ENCODE peak calls at places on chromosome 21, in seven cellular contexts. R, X, P, B, N, D and J are unnamed samples.

GRCh38 chr21:29299906-29300546 is 1.3 kb downstream of the BACH1 start:
- DNase-seq in N (peak; percentile 88), B (peak; percentile 85), D (peak; percentile 77), R (peak; percentile 9), X (peak; percentile 85), P (peak; percentile 59), J (peak; percentile 95)

GRCh38 chr21:39444406-39445145 is 1.0 kb downstream of the LCA5L start:
- DNase-seq in B (no peak), R (no peak), N (no peak), P (peak; percentile 11), D (peak; percentile 57), X (peak; percentile 45), J (peak; percentile 60)

GRCh38 chr21:30988706-30989105 is 49.6 kb downstream of the KRTAP19-8 start:
- DNase-seq in N (no peak), D (no peak), B (no peak), P (no peak), R (no peak), X (no peak), J (no peak)

GRCh38 chr21:29351691-29352090 is 53.0 kb downstream of the BACH1 start:
- DNase-seq in P (no peak), X (peak; percentile 73), D (no peak), N (peak; percentile 87), R (no peak), B (no peak), J (peak; percentile 93)

GRCh38 chr21:32457360-32457840 is 44.9 kb downstream of the EVA1C start:
- DNase-seq in N (no peak), X (peak; percentile 51), B (peak; percentile 89), R (peak; percentile 41), P (no peak), D (no peak), J (peak; percentile 56)

GRCh38 chr21:42734323-42734971 is 81.0 kb downstream of the PDE9A start:
- DNase-seq in B (no peak), D (peak; percentile 21), R (no peak), N (no peak), P (no peak), X (no peak), J (no peak)

GRCh38 chr21:28794341-28794970 is 198.2 kb downstream of the LTN1 start:
- DNase-seq in N (no peak), R (no peak), D (no peak), X (peak; percentile 46), P (no peak), B (no peak), J (peak; percentile 44)

GRCh38 chr21:46100426-46100825 is 2.5 kb downstream of the COL6A2 start:
- DNase-seq in N (no peak), X (peak; percentile 61), R (no peak), P (no peak), B (peak; percentile 82), D (no peak), J (peak; percentile 83)

GRCh38 chr21:22585558-22585957 is 1587.3 kb downstream of the NCAM2 start:
- DNase-seq in D (no peak), X (no peak), P (peak; percentile 76), R (no peak), B (no peak), N (no peak), J (no peak)

GRCh38 chr21:21195417-21195816 is 197.2 kb downstream of the NCAM2 start:
- DNase-seq in P (no peak), X (no peak), D (no peak), B (no peak), R (no peak), N (no peak), J (no peak)

GRCh38 chr21:46437511-46437910 is 21.2 kb upstream of the DIP2A start:
- DNase-seq in P (no peak), R (no peak), N (no peak), X (no peak), B (no peak), D (no peak), J (no peak)

GRCh38 chr21:46634966-46635323 is 529 bp upstream of the PRMT2 start:
- DNase-seq in N (peak; percentile 44), X (peak; percentile 88), P (peak; percentile 69), D (no peak), R (peak; percentile 78), B (no peak), J (peak; percentile 91)

GRCh38 chr21:38948377-38948776 is 142.6 kb downstream of the ETS2 start:
- DNase-seq in R (no peak), P (no peak), B (no peak), X (no peak), D (no peak), N (no peak), J (peak; percentile 61)

GRCh38 chr21:29148535-29148934 is 18.1 kb downstream of the MAP3K7CL start:
- DNase-seq in R (no peak), N (no peak), B (no peak), X (no peak), D (no peak), P (no peak), J (peak; percentile 66)

GRCh38 chr21:32302560-32302959 is 3.9 kb downstream of the MRAP start:
- DNase-seq in N (no peak), D (no peak), R (no peak), P (no peak), X (no peak), B (peak; percentile 57), J (no peak)

GRCh38 chr21:45622416-45623097 is 21.0 kb upstream of the PCBP3 start:
- DNase-seq in N (no peak), R (no peak), P (no peak), D (peak; percentile 22), X (no peak), B (peak; percentile 70), J (no peak)

GRCh38 chr21:29102791-29103257 is 27.6 kb upstream of the MAP3K7CL start:
- DNase-seq in N (no peak), X (no peak), B (no peak), P (no peak), R (no peak), D (no peak), J (no peak)

GRCh38 chr21:38988211-38989096 is 182.7 kb downstream of the ETS2 start:
- DNase-seq in P (no peak), D (peak; percentile 69), N (no peak), X (no peak), B (no peak), R (no peak), J (no peak)

GRCh38 chr21:27464643-27465042 is 497.8 kb upstream of the ADAMTS5 start:
- DNase-seq in X (no peak), N (no peak), B (no peak), D (no peak), P (no peak), R (no peak), J (no peak)

GRCh38 chr21:38741976-38742309 is 63.8 kb upstream of the ETS2 start:
- DNase-seq in X (no peak), P (no peak), N (no peak), B (peak; percentile 29), R (no peak), D (no peak), J (no peak)

GRCh38 chr21:20997308-20997632 is 939 bp upstream of the NCAM2 start:
- DNase-seq in N (no peak), P (no peak), B (no peak), D (no peak), R (no peak), X (no peak), J (no peak)

GRCh38 chr21:32022141-32022540 is 149.3 kb downstream of the HUNK start:
- DNase-seq in R (no peak), P (no peak), N (no peak), X (no peak), D (no peak), B (no peak), J (no peak)

GRCh38 chr21:40631201-40631600 is 215.8 kb downstream of the DSCAM start:
- DNase-seq in R (no peak), D (no peak), X (no peak), N (no peak), B (no peak), P (no peak), J (no peak)

GRCh38 chr21:32308696-32309095 is 10.0 kb downstream of the MRAP start:
- DNase-seq in X (no peak), B (no peak), D (no peak), N (no peak), R (no peak), P (no peak), J (no peak)

GRCh38 chr21:21279193-21279901 is 281.1 kb downstream of the NCAM2 start:
- DNase-seq in N (no peak), P (no peak), R (no peak), X (no peak), D (no peak), B (no peak), J (no peak)

GRCh38 chr21:31158789-31159581 is 120.7 kb upstream of the KRTAP19-8 start:
- DNase-seq in R (no peak), D (peak; percentile 57), B (no peak), X (peak; percentile 63), N (no peak), P (peak; percentile 2), J (peak; percentile 15)

GRCh38 chr21:38323721-38324591 is 67.2 kb downstream of the KCNJ15 start:
- DNase-seq in D (peak; percentile 58), N (peak; percentile 96), R (no peak), X (peak; percentile 92), B (peak; percentile 45), P (no peak), J (peak; percentile 91)

GRCh38 chr21:34912022-34912933 is 136.8 kb downstream of the RUNX1 start:
- DNase-seq in X (no peak), D (no peak), P (no peak), R (no peak), N (no peak), B (no peak), J (peak; percentile 20)
- TF ChIP-seq CTCF in X (no peak), D (peak; percentile 23), P (peak; percentile 29), R (no peak), N (peak; percentile 24), B (no peak), J (no peak)

GRCh38 chr21:41678016-41678935 is 88.6 kb downstream of the RIPK4 start:
- DNase-seq in N (no peak), D (peak; percentile 76), R (no peak), B (peak; percentile 89), P (no peak), X (no peak), J (no peak)
- H3K4me3 ChIP-seq in N (no peak overlapping the region), D (no peak overlapping the region), R (no peak overlapping the region), B (no peak overlapping the region), P (no peak overlapping the region), X (no peak overlapping the region), J (no peak overlapping the region)

DNA sequence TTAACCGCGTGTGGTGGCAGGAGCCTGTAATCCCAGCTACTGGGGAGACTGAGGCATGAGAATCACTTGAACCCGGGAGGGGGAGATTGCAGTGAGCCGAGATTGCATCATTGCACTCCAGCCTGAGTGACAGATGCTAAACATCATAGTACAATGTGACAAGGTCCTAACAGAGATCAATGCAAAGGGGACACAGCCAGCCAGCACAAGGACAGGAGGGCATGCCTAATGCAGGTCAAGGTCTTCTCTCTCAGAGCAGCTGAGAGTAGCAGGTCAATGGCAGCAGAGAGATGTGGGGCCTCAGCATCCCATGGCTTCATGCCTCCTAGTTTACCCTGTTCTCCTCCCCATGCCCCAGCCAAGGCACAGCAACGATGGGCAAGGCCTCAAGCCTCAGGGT is 3.0 kb upstream of the SMIM11 start:
- DNase-seq in N (no peak), P (no peak), R (no peak), B (no peak), X (no peak), D (peak; percentile 16), J (no peak)
- TF ChIP-seq CTCF in N (no peak), P (no peak), R (no peak), B (no peak), X (no peak), D (no peak), J (no peak)

GRCh38 chr21:33586927-33587326 is 1.6 kb downstream of the DONSON start:
- DNase-seq in X (no peak), B (no peak), D (no peak), R (no peak), N (no peak), P (no peak), J (no peak)
- H3K4me3 ChIP-seq in X (no peak overlapping the region), B (no peak overlapping the region), D (peak overlapping the region; percentile 95), R (peak overlapping the region; percentile 88), N (no peak overlapping the region), P (peak overlapping the region; percentile 83), J (peak overlapping the region; percentile 38)